ENCODE peak calls at places on chromosomes 3 and 15, in four cellular contexts. K is GM12878, R is K562, O is H1. Y is an unnamed sample.

GRCh38 chr3:124916837-124917409 is 17.6 kb downstream of the MUC13 start:
- DNase-seq in K (no peak), R (no peak), O (no peak), Y (peak)

GRCh38 chr3:149655826-149656599 is 1.8 kb downstream of the WWTR1 start:
- DNase-seq in K (no peak), R (no peak), O (no peak), Y (no peak)

GRCh38 chr3:105614288-105615030 is 247.8 kb downstream of the ALCAM start:
- DNase-seq in K (no peak), R (peak), O (no peak), Y (no peak)

GRCh38 chr15:50252556-50252955 is 13.0 kb downstream of the HDC start:
- DNase-seq in K (no peak), R (no peak), O (no peak), Y (no peak)

GRCh38 chr15:80811781-80812180 is 32.6 kb downstream of the CEMIP start:
- DNase-seq in K (no peak), R (no peak), O (no peak), Y (no peak)

GRCh38 chr3:10713656-10714055 is 102.4 kb upstream of the SLC6A11 start:
- DNase-seq in K (no peak), R (no peak), O (no peak), Y (no peak)

GRCh38 chr3:114498779-114499370 is 205.0 kb downstream of the TIGIT start:
- DNase-seq in K (no peak), R (peak), O (no peak), Y (no peak)

GRCh38 chr3:136992091-136992490 is 34.3 kb downstream of the IL20RB start:
- DNase-seq in K (no peak), R (no peak), O (no peak), Y (no peak)

GRCh38 chr15:77784361-77785292 is 151.9 kb upstream of the LINGO1 start:
- DNase-seq in K (no peak), R (peak), O (no peak), Y (peak)

GRCh38 chr3:195023576-195023975 is 247.4 kb downstream of the XXYLT1 start:
- DNase-seq in K (no peak), R (no peak), O (no peak), Y (no peak)

GRCh38 chr3:132509096-132509495 is 88.0 kb upstream of the ACKR4 start:
- DNase-seq in K (no peak), R (no peak), O (no peak), Y (no peak)

GRCh38 chr3:173553635-173554280 is 156.2 kb downstream of the NLGN1 start:
- DNase-seq in K (no peak), R (no peak), O (no peak), Y (peak)

GRCh38 chr3:99637041-99637380 is 1.4 kb upstream of the COL8A1 start:
- DNase-seq in K (no peak), R (no peak), O (no peak), Y (no peak)

GRCh38 chr3:55091381-55092225 is 163.7 kb upstream of the LRTM1 start:
- DNase-seq in K (no peak), R (no peak), O (no peak), Y (no peak)

GRCh38 chr3:93969443-93969842 is 4.3 kb downstream of the PROS1 start:
- DNase-seq in K (no peak), R (peak), O (no peak), Y (no peak)

GRCh38 chr3:40971191-40972168 is 227.8 kb upstream of the CTNNB1 start:
- DNase-seq in K (peak), R (peak), O (no peak), Y (no peak)

GRCh38 chr3:31880482-31881078 is 100.5 kb downstream of the OSBPL10 start:
- DNase-seq in K (no peak), R (no peak), O (no peak), Y (no peak)

GRCh38 chr3:98779936-98780335 is 16.8 kb downstream of the ST3GAL6 start:
- DNase-seq in K (no peak), R (no peak), O (no peak), Y (no peak)

GRCh38 chr15:92638709-92639365 is 16.7 kb downstream of the FAM174B start:
- DNase-seq in K (no peak), R (no peak), O (no peak), Y (no peak)

DNA sequence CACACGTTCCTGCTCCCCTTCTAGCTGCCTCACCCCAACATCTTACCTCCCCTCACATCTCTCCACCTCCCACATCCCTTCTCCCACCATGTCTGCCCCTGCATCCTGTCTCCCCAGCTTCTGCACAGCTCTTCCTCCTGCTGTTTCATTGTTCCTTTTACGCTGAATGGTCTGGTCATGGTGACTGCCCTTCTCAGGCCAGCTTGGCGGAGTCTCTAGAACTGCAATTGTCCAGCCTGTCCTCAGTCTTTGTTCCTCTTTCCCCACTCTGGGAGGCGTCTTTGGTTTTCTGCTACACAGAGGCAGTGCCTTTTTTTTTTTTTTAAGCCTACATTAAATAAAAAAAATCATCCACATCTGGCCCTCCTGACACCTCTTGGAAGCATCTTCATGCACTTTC is 49.1 kb upstream of the SEC22A start:
- DNase-seq in K (no peak), R (no peak), O (no peak), Y (no peak)
- TF ChIP-seq NRF1 in K (no peak), R (no peak), O (no peak), Y (no peak)

GRCh38 chr3:102733811-102734574 is 299.2 kb downstream of the ZPLD1 start:
- DNase-seq in K (no peak), R (no peak), O (no peak), Y (no peak)

GRCh38 chr3:102741105-102741504 is 306.3 kb downstream of the ZPLD1 start:
- DNase-seq in K (no peak), R (no peak), O (no peak), Y (no peak)

GRCh38 chr3:102736961-102737304 is 302.1 kb downstream of the ZPLD1 start:
- DNase-seq in K (no peak), R (no peak), O (no peak), Y (no peak)

GRCh38 chr3:102736288-102736960 is 301.6 kb downstream of the ZPLD1 start:
- DNase-seq in K (no peak), R (no peak), O (no peak), Y (no peak)

DNA sequence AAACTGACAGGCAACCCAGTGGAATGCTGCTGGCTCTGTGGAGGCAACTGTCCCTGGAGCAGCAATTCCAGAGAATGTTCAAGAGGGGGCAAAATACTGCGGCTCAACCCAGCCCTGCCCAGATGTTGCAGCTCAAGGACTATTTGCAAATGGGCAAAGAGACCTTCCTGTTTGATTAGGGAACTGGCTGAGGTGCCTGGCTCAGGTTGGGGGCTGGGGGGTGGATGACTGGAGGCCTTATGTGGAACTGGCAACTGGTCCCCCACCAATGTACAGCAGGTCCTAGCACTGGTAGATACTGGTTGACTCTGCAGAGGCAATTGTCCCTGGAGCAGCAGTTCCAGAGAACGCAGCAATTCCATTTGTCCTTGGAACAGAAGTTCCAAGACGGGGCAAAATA is 302.5 kb downstream of the ZPLD1 start:
- DNase-seq in K (no peak), R (no peak), O (no peak), Y (no peak)
- TF ChIP-seq NRF1 in K (no peak), R (no peak), O (no peak), Y (no peak)

DNA sequence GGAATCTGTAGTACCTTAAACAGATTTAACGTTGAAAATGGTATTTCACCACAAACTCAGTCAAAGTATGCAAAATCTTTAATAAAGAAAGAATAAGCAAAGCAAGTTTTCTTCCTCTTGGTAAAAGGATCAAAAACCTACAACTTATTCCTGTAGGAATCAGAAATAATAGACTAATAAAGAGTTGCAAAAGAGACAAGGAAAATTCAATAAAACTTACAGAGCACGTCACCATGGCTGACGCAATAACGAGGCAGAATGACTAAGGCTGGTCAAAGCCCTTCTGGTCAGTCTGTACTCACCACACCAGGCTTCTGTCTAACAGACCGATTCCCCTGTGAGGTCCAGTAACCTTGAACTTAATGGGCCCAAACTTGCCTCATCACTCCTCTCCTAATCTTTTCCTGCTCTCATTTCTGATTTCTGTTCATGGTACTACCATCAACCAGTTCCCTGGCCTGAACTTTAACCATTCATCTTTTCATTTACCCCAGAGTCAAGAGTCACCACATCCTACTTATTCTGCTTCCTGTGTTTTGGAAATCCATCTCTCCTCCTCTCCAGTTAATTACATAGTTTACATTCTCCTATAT is 5.0 kb downstream of the MASP1 start:
- DNase-seq in K (no peak), R (peak), O (no peak), Y (no peak)
- TF ChIP-seq NRF1 in K (no peak), R (no peak), O (no peak), Y (no peak)

GRCh38 chr15:84598993-84599392 is 1.8 kb upstream of the ZSCAN2 start:
- DNase-seq in K (no peak), R (peak), O (no peak), Y (peak)
- TF ChIP-seq NRF1 in K (no peak), R (no peak), O (no peak), Y (no peak)

DNA sequence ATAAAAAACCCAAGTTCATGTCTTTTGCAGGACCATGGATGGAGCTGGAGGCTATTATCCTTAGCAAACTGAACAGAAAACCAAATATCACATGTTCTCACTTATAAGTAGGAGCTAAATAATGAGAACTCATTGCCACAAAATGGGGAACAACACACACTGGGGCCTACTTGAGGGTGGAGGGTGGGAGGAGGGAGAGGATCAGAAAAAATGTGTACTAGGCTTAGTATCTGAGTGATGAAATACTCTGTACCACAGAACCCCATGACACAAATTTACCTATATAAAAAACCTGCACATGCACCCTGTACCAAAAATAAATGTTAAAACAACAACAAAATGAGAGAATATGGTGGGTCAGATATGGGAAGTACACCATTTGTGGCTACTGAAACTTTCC is 49.6 kb upstream of the AADACL2 start:
- DNase-seq in K (no peak), R (no peak), O (no peak), Y (no peak)
- TF ChIP-seq NRF1 in K (no peak), R (no peak), O (no peak), Y (no peak)